ENCODE peak calls at places on chromosomes 6 and 20, in ten cellular contexts. One of them, this sample, is unnamed.

GRCh38 chr6:21354805-21355238 is 238.7 kb upstream of the SOX4 start:
- DNase-seq in PC-9: no peak
- DNase-seq in heart right ventricle: no peak
- DNase-seq in tibial nerve: no peak
- DNase-seq in WERI-Rb-1: peak; percentile 7
- DNase-seq in sigmoid colon: no peak
- DNase-seq in BJ: no peak
- DNase-seq in GM13976: no peak
- DNase-seq in GM06990: no peak
- DNase-seq in foreskin fibroblast: no peak
- DNase-seq in this sample: no peak

GRCh38 chr6:98782772-98783171 is 51.6 kb upstream of the POU3F2 start:
- DNase-seq in tibial nerve: no peak
- DNase-seq in GM13976: no peak
- DNase-seq in foreskin fibroblast: no peak
- DNase-seq in heart right ventricle: no peak
- DNase-seq in sigmoid colon: no peak
- DNase-seq in BJ: no peak
- DNase-seq in GM06990: no peak
- DNase-seq in PC-9: no peak
- DNase-seq in WERI-Rb-1: no peak
- DNase-seq in this sample: peak; percentile 14

GRCh38 chr20:49279677-49280462 is 2.0 kb upstream of the ZNFX1 start:
- DNase-seq in WERI-Rb-1: no peak
- DNase-seq in BJ: no peak
- DNase-seq in GM13976: no peak
- DNase-seq in tibial nerve: no peak
- DNase-seq in heart right ventricle: no peak
- DNase-seq in PC-9: peak; percentile 32
- DNase-seq in sigmoid colon: no peak
- DNase-seq in GM06990: no peak
- DNase-seq in foreskin fibroblast: peak; percentile 11
- DNase-seq in this sample: no peak

GRCh38 chr6:100255701-100256100 is 209.0 kb downstream of the SIM1 start:
- DNase-seq in tibial nerve: no peak
- DNase-seq in WERI-Rb-1: no peak
- DNase-seq in GM13976: no peak
- DNase-seq in GM06990: no peak
- DNase-seq in BJ: no peak
- DNase-seq in PC-9: no peak
- DNase-seq in heart right ventricle: no peak
- DNase-seq in sigmoid colon: no peak
- DNase-seq in foreskin fibroblast: no peak
- DNase-seq in this sample: no peak

GRCh38 chr6:111950661-111951426 is 77.6 kb upstream of the FYN start:
- DNase-seq in WERI-Rb-1: no peak
- DNase-seq in PC-9: no peak
- DNase-seq in BJ: no peak
- DNase-seq in GM06990: no peak
- DNase-seq in tibial nerve: no peak
- DNase-seq in foreskin fibroblast: peak; percentile 74
- DNase-seq in sigmoid colon: no peak
- DNase-seq in GM13976: no peak
- DNase-seq in heart right ventricle: peak; percentile 16
- DNase-seq in this sample: no peak

GRCh38 chr6:151627689-151628444 is 134.1 kb downstream of the CCDC170 start:
- DNase-seq in tibial nerve: no peak
- DNase-seq in BJ: no peak
- DNase-seq in WERI-Rb-1: no peak
- DNase-seq in heart right ventricle: no peak
- DNase-seq in sigmoid colon: no peak
- DNase-seq in PC-9: peak; percentile 71
- DNase-seq in GM06990: peak; percentile 8
- DNase-seq in foreskin fibroblast: peak; percentile 19
- DNase-seq in GM13976: no peak
- DNase-seq in this sample: peak; percentile 15

GRCh38 chr20:51565298-51565697 is 22.8 kb upstream of the NFATC2 start:
- DNase-seq in heart right ventricle: no peak
- DNase-seq in GM13976: no peak
- DNase-seq in BJ: no peak
- DNase-seq in foreskin fibroblast: no peak
- DNase-seq in sigmoid colon: no peak
- DNase-seq in GM06990: no peak
- DNase-seq in PC-9: no peak
- DNase-seq in WERI-Rb-1: no peak
- DNase-seq in tibial nerve: no peak
- DNase-seq in this sample: no peak

GRCh38 chr6:154164397-154164796 is 125.4 kb downstream of the OPRM1 start:
- DNase-seq in heart right ventricle: no peak
- DNase-seq in GM13976: no peak
- DNase-seq in sigmoid colon: peak; percentile 71
- DNase-seq in tibial nerve: peak; percentile 72
- DNase-seq in foreskin fibroblast: peak; percentile 73
- DNase-seq in GM06990: no peak
- DNase-seq in WERI-Rb-1: no peak
- DNase-seq in BJ: no peak
- DNase-seq in PC-9: no peak
- DNase-seq in this sample: no peak

GRCh38 chr6:167565884-167566491 is 241.1 kb downstream of the TTLL2 start:
- DNase-seq in GM13976: no peak
- DNase-seq in foreskin fibroblast: no peak
- DNase-seq in PC-9: no peak
- DNase-seq in sigmoid colon: peak; percentile 64
- DNase-seq in BJ: no peak
- DNase-seq in tibial nerve: peak; percentile 62
- DNase-seq in heart right ventricle: peak; percentile 52
- DNase-seq in WERI-Rb-1: no peak
- DNase-seq in GM06990: no peak
- DNase-seq in this sample: no peak

GRCh38 chr6:45922728-45923351 is 92.8 kb downstream of the CLIC5 start:
- DNase-seq in PC-9: peak; percentile 41
- DNase-seq in sigmoid colon: peak; percentile 87
- DNase-seq in tibial nerve: peak; percentile 79
- DNase-seq in GM06990: no peak
- DNase-seq in foreskin fibroblast: peak; percentile 92
- DNase-seq in WERI-Rb-1: peak; percentile 83
- DNase-seq in GM13976: peak; percentile 41
- DNase-seq in BJ: no peak
- DNase-seq in heart right ventricle: peak; percentile 54
- DNase-seq in this sample: peak; percentile 55

GRCh38 chr20:46774943-46775560 is 65.6 kb downstream of the SLC2A10 start:
- DNase-seq in GM13976: no peak
- DNase-seq in foreskin fibroblast: no peak
- DNase-seq in sigmoid colon: no peak
- DNase-seq in tibial nerve: no peak
- DNase-seq in heart right ventricle: no peak
- DNase-seq in WERI-Rb-1: no peak
- DNase-seq in GM06990: no peak
- DNase-seq in BJ: no peak
- DNase-seq in PC-9: no peak
- DNase-seq in this sample: no peak
- TF ChIP-seq CTCF in GM13976: no peak
- TF ChIP-seq CTCF in foreskin fibroblast: no peak
- TF ChIP-seq CTCF in sigmoid colon: no peak
- TF ChIP-seq CTCF in tibial nerve: no peak
- TF ChIP-seq CTCF in heart right ventricle: no peak
- TF ChIP-seq CTCF in WERI-Rb-1: no peak
- TF ChIP-seq CTCF in GM06990: no peak
- TF ChIP-seq CTCF in BJ: no peak
- TF ChIP-seq CTCF in PC-9: no peak
- TF ChIP-seq CTCF in this sample: no peak

GRCh38 chr6:101716810-101717209 is 323.3 kb downstream of the GRIK2 start:
- DNase-seq in GM13976: no peak
- DNase-seq in WERI-Rb-1: no peak
- DNase-seq in BJ: no peak
- DNase-seq in GM06990: no peak
- DNase-seq in PC-9: no peak
- DNase-seq in tibial nerve: no peak
- DNase-seq in heart right ventricle: no peak
- DNase-seq in sigmoid colon: no peak
- DNase-seq in foreskin fibroblast: no peak
- DNase-seq in this sample: no peak
- TF ChIP-seq CTCF in GM13976: no peak
- TF ChIP-seq CTCF in WERI-Rb-1: no peak
- TF ChIP-seq CTCF in BJ: no peak
- TF ChIP-seq CTCF in GM06990: no peak
- TF ChIP-seq CTCF in PC-9: no peak
- TF ChIP-seq CTCF in tibial nerve: no peak
- TF ChIP-seq CTCF in heart right ventricle: no peak
- TF ChIP-seq CTCF in sigmoid colon: no peak
- TF ChIP-seq CTCF in foreskin fibroblast: no peak
- TF ChIP-seq CTCF in this sample: no peak

GRCh38 chr6:104789770-104790190 is 69.9 kb downstream of the HACE1 start:
- DNase-seq in sigmoid colon: no peak
- DNase-seq in WERI-Rb-1: no peak
- DNase-seq in heart right ventricle: no peak
- DNase-seq in GM06990: peak; percentile 9
- DNase-seq in GM13976: peak; percentile 26
- DNase-seq in BJ: no peak
- DNase-seq in PC-9: peak; percentile 50
- DNase-seq in foreskin fibroblast: peak; percentile 60
- DNase-seq in tibial nerve: no peak
- DNase-seq in this sample: peak; percentile 29
- TF ChIP-seq CTCF in sigmoid colon: no peak
- TF ChIP-seq CTCF in WERI-Rb-1: peak; percentile 8
- TF ChIP-seq CTCF in heart right ventricle: peak; percentile 31
- TF ChIP-seq CTCF in GM06990: peak; percentile 30
- TF ChIP-seq CTCF in GM13976: peak; percentile 42
- TF ChIP-seq CTCF in BJ: no peak
- TF ChIP-seq CTCF in PC-9: peak; percentile 57
- TF ChIP-seq CTCF in foreskin fibroblast: no peak
- TF ChIP-seq CTCF in tibial nerve: no peak
- TF ChIP-seq CTCF in this sample: peak; percentile 33

GRCh38 chr20:5809495-5809894 is 59.3 kb downstream of the SHLD1 start:
- DNase-seq in GM13976: no peak
- DNase-seq in BJ: no peak
- DNase-seq in GM06990: no peak
- DNase-seq in foreskin fibroblast: no peak
- DNase-seq in heart right ventricle: no peak
- DNase-seq in PC-9: no peak
- DNase-seq in sigmoid colon: no peak
- DNase-seq in WERI-Rb-1: no peak
- DNase-seq in tibial nerve: no peak
- DNase-seq in this sample: no peak
- TF ChIP-seq CTCF in GM13976: no peak
- TF ChIP-seq CTCF in BJ: no peak
- TF ChIP-seq CTCF in GM06990: no peak
- TF ChIP-seq CTCF in foreskin fibroblast: no peak
- TF ChIP-seq CTCF in heart right ventricle: no peak
- TF ChIP-seq CTCF in PC-9: no peak
- TF ChIP-seq CTCF in sigmoid colon: no peak
- TF ChIP-seq CTCF in WERI-Rb-1: no peak
- TF ChIP-seq CTCF in tibial nerve: no peak
- TF ChIP-seq CTCF in this sample: no peak

GRCh38 chr20:5938456-5939029 is 11.8 kb downstream of the TRMT6 start:
- DNase-seq in foreskin fibroblast: no peak
- DNase-seq in heart right ventricle: no peak
- DNase-seq in BJ: no peak
- DNase-seq in WERI-Rb-1: no peak
- DNase-seq in tibial nerve: no peak
- DNase-seq in sigmoid colon: no peak
- DNase-seq in GM06990: no peak
- DNase-seq in GM13976: no peak
- DNase-seq in PC-9: no peak
- DNase-seq in this sample: no peak

GRCh38 chr20:5931411-5931810 is 18.9 kb downstream of the TRMT6 start:
- DNase-seq in BJ: no peak
- DNase-seq in GM13976: no peak
- DNase-seq in foreskin fibroblast: no peak
- DNase-seq in heart right ventricle: no peak
- DNase-seq in WERI-Rb-1: no peak
- DNase-seq in tibial nerve: no peak
- DNase-seq in sigmoid colon: no peak
- DNase-seq in PC-9: no peak
- DNase-seq in GM06990: no peak
- DNase-seq in this sample: no peak

GRCh38 chr20:5935384-5935783 is 14.9 kb downstream of the TRMT6 start:
- DNase-seq in GM06990: no peak
- DNase-seq in WERI-Rb-1: no peak
- DNase-seq in heart right ventricle: no peak
- DNase-seq in tibial nerve: no peak
- DNase-seq in sigmoid colon: no peak
- DNase-seq in PC-9: no peak
- DNase-seq in GM13976: no peak
- DNase-seq in foreskin fibroblast: no peak
- DNase-seq in BJ: no peak
- DNase-seq in this sample: no peak

GRCh38 chr20:5932796-5933195 is 17.5 kb downstream of the TRMT6 start:
- DNase-seq in PC-9: no peak
- DNase-seq in BJ: no peak
- DNase-seq in GM13976: no peak
- DNase-seq in tibial nerve: no peak
- DNase-seq in sigmoid colon: no peak
- DNase-seq in heart right ventricle: no peak
- DNase-seq in foreskin fibroblast: no peak
- DNase-seq in WERI-Rb-1: no peak
- DNase-seq in GM06990: no peak
- DNase-seq in this sample: no peak

GRCh38 chr20:5933802-5934436 is 16.4 kb downstream of the TRMT6 start:
- DNase-seq in GM13976: peak; percentile 63
- DNase-seq in WERI-Rb-1: peak; percentile 23
- DNase-seq in PC-9: no peak
- DNase-seq in BJ: no peak
- DNase-seq in sigmoid colon: no peak
- DNase-seq in heart right ventricle: peak; percentile 7
- DNase-seq in foreskin fibroblast: no peak
- DNase-seq in GM06990: no peak
- DNase-seq in tibial nerve: no peak
- DNase-seq in this sample: peak; percentile 63
- TF ChIP-seq CTCF in GM13976: peak; percentile 41
- TF ChIP-seq CTCF in WERI-Rb-1: peak; percentile 51
- TF ChIP-seq CTCF in PC-9: peak; percentile 55
- TF ChIP-seq CTCF in BJ: no peak
- TF ChIP-seq CTCF in sigmoid colon: no peak
- TF ChIP-seq CTCF in heart right ventricle: peak; percentile 22
- TF ChIP-seq CTCF in foreskin fibroblast: no peak
- TF ChIP-seq CTCF in GM06990: peak; percentile 39
- TF ChIP-seq CTCF in tibial nerve: no peak
- TF ChIP-seq CTCF in this sample: peak; percentile 47

GRCh38 chr20:62141397-62142251 is 1.6 kb downstream of the PSMA7 start:
- DNase-seq in tibial nerve: no peak
- DNase-seq in heart right ventricle: no peak
- DNase-seq in WERI-Rb-1: no peak
- DNase-seq in sigmoid colon: no peak
- DNase-seq in BJ: no peak
- DNase-seq in PC-9: peak; percentile 63
- DNase-seq in GM06990: no peak
- DNase-seq in GM13976: no peak
- DNase-seq in foreskin fibroblast: peak; percentile 67
- DNase-seq in this sample: no peak
- TF ChIP-seq CTCF in tibial nerve: no peak
- TF ChIP-seq CTCF in heart right ventricle: no peak
- TF ChIP-seq CTCF in WERI-Rb-1: peak; percentile 53
- TF ChIP-seq CTCF in sigmoid colon: no peak
- TF ChIP-seq CTCF in BJ: peak; percentile 43
- TF ChIP-seq CTCF in PC-9: peak; percentile 51
- TF ChIP-seq CTCF in GM06990: peak; percentile 51
- TF ChIP-seq CTCF in GM13976: peak; percentile 36
- TF ChIP-seq CTCF in foreskin fibroblast: peak; percentile 37
- TF ChIP-seq CTCF in this sample: peak; percentile 34

GRCh38 chr6:85372188-85372914 is 77.5 kb upstream of the NT5E start:
- DNase-seq in foreskin fibroblast: no peak
- DNase-seq in sigmoid colon: no peak
- DNase-seq in tibial nerve: no peak
- DNase-seq in PC-9: no peak
- DNase-seq in WERI-Rb-1: no peak
- DNase-seq in GM13976: peak; percentile 24
- DNase-seq in BJ: no peak
- DNase-seq in GM06990: no peak
- DNase-seq in heart right ventricle: no peak
- DNase-seq in this sample: peak; percentile 29
- TF ChIP-seq CTCF in foreskin fibroblast: no peak
- TF ChIP-seq CTCF in sigmoid colon: no peak
- TF ChIP-seq CTCF in tibial nerve: no peak
- TF ChIP-seq CTCF in PC-9: no peak
- TF ChIP-seq CTCF in WERI-Rb-1: no peak
- TF ChIP-seq CTCF in GM13976: no peak
- TF ChIP-seq CTCF in BJ: no peak
- TF ChIP-seq CTCF in GM06990: peak; percentile 33
- TF ChIP-seq CTCF in heart right ventricle: no peak
- TF ChIP-seq CTCF in this sample: peak; percentile 20